ENCODE peak calls at places on chromosomes 12 and 14, in ten cellular contexts. X is left lung, Q is PC-3, Y is neural progenitor cell, E is progenitor cell of endocrine pancreas, B is epithelial cell of proximal tubule, O is lung, R is dorsolateral prefrontal cortex, W is fibroblast of the aortic adventitia, A is fibroblast of pulmonary artery. N is an unnamed sample.

GRCh38 chr14:81366259-81366658 is 33.9 kb downstream of the STON2 start:
- DNase-seq in X (no peak), Q (peak), Y (peak), E (no peak), B (no peak), O (no peak), R (no peak), W (no peak), A (no peak), N (no peak)

GRCh38 chr12:27780612-27781408 is 774 bp upstream of the MANSC4 start:
- DNase-seq in X (no peak), Q (peak), Y (peak), E (peak), B (peak), O (peak), R (peak), W (peak), A (peak), N (no peak)

GRCh38 chr12:109549613-109550309 is 23.5 kb downstream of the MMAB start:
- DNase-seq in X (no peak), Q (no peak), Y (peak), E (no peak), B (no peak), O (no peak), R (no peak), W (no peak), A (no peak), N (no peak)

GRCh38 chr12:92444763-92445162 is 258.0 kb upstream of the PLEKHG7 start:
- DNase-seq in X (peak), Q (no peak), Y (no peak), E (no peak), B (no peak), O (no peak), R (peak), W (no peak), A (no peak), N (no peak)

GRCh38 chr14:70052990-70053389 is 135.8 kb downstream of the SLC8A3 start:
- DNase-seq in X (no peak), Q (peak), Y (peak), E (peak), B (no peak), O (no peak), R (no peak), W (peak), A (peak), N (peak)

GRCh38 chr12:108341854-108342847 is 3.0 kb upstream of the CMKLR1 start:
- DNase-seq in X (no peak), Q (no peak), Y (no peak), E (no peak), B (no peak), O (no peak), R (no peak), W (no peak), A (no peak), N (no peak)

GRCh38 chr12:106248177-106248848 is 493 bp upstream of the CKAP4 start:
- DNase-seq in X (peak), Q (peak), Y (peak), E (no peak), B (no peak), O (peak), R (no peak), W (peak), A (peak), N (no peak)

GRCh38 chr12:106519587-106519986 is 63.2 kb upstream of the RFX4 start:
- DNase-seq in X (no peak), Q (no peak), Y (no peak), E (no peak), B (no peak), O (no peak), R (no peak), W (peak), A (peak), N (no peak)

GRCh38 chr12:20376984-20377383 is 8.6 kb downstream of the PDE3A start:
- DNase-seq in X (no peak), Q (peak), Y (peak), E (no peak), B (no peak), O (no peak), R (no peak), W (peak), A (peak), N (no peak)

GRCh38 chr14:56379956-56380355 is 199.6 kb upstream of the TMEM260 start:
- DNase-seq in X (no peak), Q (no peak), Y (no peak), E (no peak), B (no peak), O (no peak), R (no peak), W (peak), A (peak), N (no peak)

GRCh38 chr12:39779768-39780340 is 160.3 kb upstream of the ABCD2 start:
- DNase-seq in X (no peak), Q (no peak), Y (no peak), E (no peak), B (no peak), O (no peak), R (no peak), W (no peak), A (no peak), N (no peak)

GRCh38 chr12:100324498-100324897 is 32.4 kb upstream of the SLC17A8 start:
- DNase-seq in X (no peak), Q (no peak), Y (no peak), E (no peak), B (no peak), O (no peak), R (no peak), W (no peak), A (no peak), N (no peak)

GRCh38 chr14:82667006-82667405 is 1133.4 kb upstream of the SEL1L start:
- DNase-seq in X (no peak), Q (no peak), Y (no peak), E (no peak), B (no peak), O (no peak), R (no peak), W (peak), A (no peak), N (no peak)

GRCh38 chr12:57069522-57069921 is 9.1 kb downstream of the NEMP1 start:
- DNase-seq in X (peak), Q (peak), Y (peak), E (no peak), B (peak), O (peak), R (peak), W (peak), A (peak), N (peak)

GRCh38 chr12:105459760-105460325 is 129.4 kb downstream of the C12orf75 start:
- DNase-seq in X (no peak), Q (no peak), Y (no peak), E (no peak), B (no peak), O (no peak), R (no peak), W (peak), A (peak), N (no peak)

GRCh38 chr12:46221255-46222128 is 47.4 kb downstream of the SLC38A1 start:
- DNase-seq in X (no peak), Q (peak), Y (no peak), E (no peak), B (no peak), O (no peak), R (no peak), W (peak), A (peak), N (no peak)

GRCh38 chr12:52235822-52236291 is 2.8 kb downstream of the KRT7 start:
- DNase-seq in X (no peak), Q (peak), Y (no peak), E (no peak), B (no peak), O (no peak), R (no peak), W (no peak), A (no peak), N (no peak)

GRCh38 chr12:107318804-107319535 is 225.6 kb upstream of the CRY1 start:
- DNase-seq in X (no peak), Q (peak), Y (peak), E (peak), B (no peak), O (no peak), R (no peak), W (peak), A (peak), N (peak)

GRCh38 chr14:75646762-75647161 is 13.9 kb downstream of the ERG28 start:
- DNase-seq in X (no peak), Q (no peak), Y (no peak), E (no peak), B (no peak), O (no peak), R (no peak), W (no peak), A (no peak), N (no peak)

GRCh38 chr12:73361156-73361866 is 1089.1 kb downstream of the TRHDE start:
- DNase-seq in X (no peak), Q (no peak), Y (no peak), E (no peak), B (no peak), O (no peak), R (no peak), W (no peak), A (no peak), N (no peak)

GRCh38 chr12:95942106-95942531 is 295 bp downstream of the CCDC38 start:
- DNase-seq in X (no peak), Q (no peak), Y (no peak), E (no peak), B (no peak), O (no peak), R (no peak), W (no peak), A (no peak), N (no peak)

DNA sequence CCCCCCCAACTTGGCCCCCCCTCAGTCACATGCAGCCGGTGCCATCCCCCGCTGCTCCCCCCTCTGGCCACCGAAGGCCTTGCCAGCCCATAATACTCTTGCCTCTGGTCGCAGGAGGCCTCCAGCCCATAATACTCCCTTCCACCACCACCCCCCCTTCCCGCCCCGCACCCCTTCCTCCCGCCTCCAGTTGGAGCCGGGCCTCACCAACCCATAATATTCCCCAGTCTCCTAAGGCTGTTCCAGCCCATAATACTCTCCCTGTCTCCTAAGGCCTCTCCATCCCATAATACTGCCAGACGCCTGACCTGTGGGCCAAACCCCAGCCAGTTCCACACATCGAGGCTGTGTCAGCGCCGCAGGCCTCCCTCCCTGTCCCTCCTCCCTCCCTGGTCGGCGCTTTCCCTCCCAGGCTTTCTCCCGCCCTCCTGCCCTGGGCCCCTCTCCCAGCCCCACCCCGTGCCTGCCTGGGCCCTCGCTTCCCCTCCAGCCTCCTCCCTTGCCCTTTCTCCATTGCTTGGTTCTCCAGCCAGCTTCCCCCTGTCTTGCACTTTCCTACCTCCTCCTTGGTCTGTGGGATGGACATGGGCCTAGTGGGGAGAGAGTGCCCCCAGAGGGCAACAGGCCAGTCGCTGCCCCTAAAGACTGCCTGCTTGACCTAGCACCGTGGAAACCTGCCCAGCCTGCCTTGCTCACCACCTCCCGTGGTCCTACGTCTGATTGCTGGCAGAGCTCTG is 6.8 kb upstream of the CHD4 start:
- DNase-seq in X (peak), Q (peak), Y (peak), E (peak), B (peak), O (peak), R (peak), W (peak), A (peak), N (peak)
- TF ChIP-seq CTCF in X (no peak), Q (peak), Y (peak), E (peak), B (peak), O (no peak), R (peak), W (peak), A (peak), N (no peak)

GRCh38 chr12:119239040-119239439 is 60.3 kb downstream of the HSPB8 start:
- DNase-seq in X (no peak), Q (no peak), Y (no peak), E (no peak), B (no peak), O (no peak), R (no peak), W (no peak), A (no peak), N (no peak)
- TF ChIP-seq CTCF in X (no peak), Q (no peak), Y (no peak), E (no peak), B (no peak), O (no peak), R (no peak), W (no peak), A (no peak), N (no peak)

GRCh38 chr12:127485528-127485927 is 781.4 kb upstream of the TMEM132C start:
- DNase-seq in X (no peak), Q (peak), Y (no peak), E (no peak), B (peak), O (no peak), R (peak), W (peak), A (peak), N (no peak)
- TF ChIP-seq CTCF in X (no peak), Q (peak), Y (no peak), E (no peak), B (peak), O (no peak), R (no peak), W (peak), A (no peak), N (no peak)

DNA sequence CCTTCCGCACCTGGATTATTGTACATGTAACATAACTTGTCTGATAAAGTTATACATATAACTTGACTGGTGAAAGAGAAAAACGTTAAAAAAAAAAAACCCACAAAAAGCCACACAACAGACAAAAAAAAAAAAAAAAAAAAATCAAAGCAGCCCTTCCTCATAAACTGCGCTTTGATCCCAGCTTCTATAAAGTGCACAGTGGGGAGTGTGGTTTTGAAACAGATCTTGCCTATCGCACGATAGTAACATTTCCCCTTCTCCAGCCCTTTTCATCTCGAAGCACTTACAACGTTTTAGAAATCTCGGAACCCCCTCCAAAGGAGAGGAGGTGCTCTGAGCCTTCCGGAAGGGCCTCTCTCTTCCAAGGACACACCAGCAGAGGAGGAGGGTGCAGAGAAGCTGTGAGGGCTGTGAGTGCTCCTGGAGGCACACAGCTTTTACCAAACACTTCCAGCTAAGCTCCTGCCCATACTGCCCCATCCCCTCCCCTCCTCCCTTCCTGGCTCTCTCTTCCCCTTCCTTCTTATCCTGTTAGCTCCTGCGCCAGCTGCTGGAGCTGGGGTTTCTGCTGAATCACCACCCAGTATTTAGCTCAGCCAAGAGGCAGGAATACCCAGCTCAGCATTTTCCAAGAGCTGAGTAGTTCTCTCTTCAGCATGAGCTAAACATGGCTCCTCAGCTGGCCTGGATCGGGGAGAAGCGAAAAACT is 28.4 kb downstream of the SLC7A8 start:
- DNase-seq in X (peak), Q (peak), Y (peak), E (no peak), B (no peak), O (peak), R (peak), W (peak), A (peak), N (no peak)
- TF ChIP-seq CTCF in X (no peak), Q (no peak), Y (no peak), E (no peak), B (no peak), O (no peak), R (no peak), W (no peak), A (no peak), N (no peak)

GRCh38 chr12:89962648-89963047 is 254.0 kb upstream of the ATP2B1 start:
- DNase-seq in X (no peak), Q (peak), Y (no peak), E (no peak), B (no peak), O (no peak), R (no peak), W (no peak), A (peak), N (no peak)
- TF ChIP-seq CTCF in X (no peak), Q (peak), Y (peak), E (peak), B (peak), O (no peak), R (no peak), W (peak), A (peak), N (peak)

DNA sequence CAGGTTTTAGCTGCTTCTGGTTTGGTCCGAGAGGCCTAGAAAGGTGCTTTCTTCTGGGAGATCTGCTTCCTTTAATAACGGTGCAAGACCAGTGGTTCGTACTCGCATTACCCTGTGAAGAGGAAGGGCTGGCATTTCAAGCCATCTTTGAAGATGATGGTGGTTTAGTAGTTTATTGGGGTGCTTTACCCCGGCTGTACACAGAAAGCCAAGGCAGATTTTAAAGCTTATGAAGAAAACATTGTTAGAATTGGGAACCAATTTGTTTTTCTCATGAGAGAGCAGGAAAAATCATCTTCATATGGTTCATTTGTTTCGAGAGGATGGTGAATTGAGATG is 3.6 kb downstream of the CCND2 start:
- DNase-seq in X (no peak), Q (no peak), Y (no peak), E (no peak), B (no peak), O (no peak), R (no peak), W (no peak), A (no peak), N (no peak)
- TF ChIP-seq CTCF in X (no peak), Q (no peak), Y (no peak), E (no peak), B (no peak), O (no peak), R (no peak), W (no peak), A (no peak), N (peak)

GRCh38 chr12:123035841-123036240 is 55.4 kb downstream of the ARL6IP4 start:
- DNase-seq in X (no peak), Q (no peak), Y (no peak), E (no peak), B (no peak), O (no peak), R (no peak), W (no peak), A (no peak), N (no peak)

GRCh38 chr12:123034022-123034541 is 53.6 kb downstream of the ARL6IP4 start:
- DNase-seq in X (peak), Q (no peak), Y (no peak), E (no peak), B (no peak), O (no peak), R (no peak), W (no peak), A (no peak), N (no peak)

GRCh38 chr12:123033392-123034021 is 53.0 kb downstream of the ARL6IP4 start:
- DNase-seq in X (peak), Q (no peak), Y (no peak), E (no peak), B (no peak), O (no peak), R (no peak), W (no peak), A (no peak), N (no peak)

GRCh38 chr12:123036471-123037285 is 56.2 kb downstream of the ARL6IP4 start:
- DNase-seq in X (no peak), Q (no peak), Y (no peak), E (no peak), B (no peak), O (no peak), R (no peak), W (no peak), A (no peak), N (no peak)

DNA sequence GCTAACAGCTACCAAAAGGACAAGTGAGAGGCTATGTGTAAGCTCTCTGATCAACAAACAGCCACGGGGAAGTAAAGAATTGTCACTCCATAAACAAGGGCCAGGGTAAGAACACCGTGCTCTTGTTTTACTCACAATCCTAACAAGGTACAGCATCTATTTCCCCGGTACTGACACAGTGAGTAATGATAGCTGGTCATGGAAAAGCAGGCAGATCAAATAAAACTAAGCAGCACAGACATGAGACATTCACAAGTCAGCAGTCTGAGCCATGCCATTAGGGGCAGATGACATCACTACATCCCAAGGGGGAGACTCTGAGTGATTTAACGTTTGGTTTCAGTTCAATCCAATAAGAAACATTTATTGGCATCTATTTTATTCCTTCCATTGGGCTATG is 54.4 kb downstream of the ARL6IP4 start:
- DNase-seq in X (no peak), Q (peak), Y (no peak), E (no peak), B (no peak), O (no peak), R (no peak), W (peak), A (peak), N (no peak)
- TF ChIP-seq CTCF in X (no peak), Q (peak), Y (no peak), E (no peak), B (no peak), O (no peak), R (no peak), W (no peak), A (no peak), N (no peak)

DNA sequence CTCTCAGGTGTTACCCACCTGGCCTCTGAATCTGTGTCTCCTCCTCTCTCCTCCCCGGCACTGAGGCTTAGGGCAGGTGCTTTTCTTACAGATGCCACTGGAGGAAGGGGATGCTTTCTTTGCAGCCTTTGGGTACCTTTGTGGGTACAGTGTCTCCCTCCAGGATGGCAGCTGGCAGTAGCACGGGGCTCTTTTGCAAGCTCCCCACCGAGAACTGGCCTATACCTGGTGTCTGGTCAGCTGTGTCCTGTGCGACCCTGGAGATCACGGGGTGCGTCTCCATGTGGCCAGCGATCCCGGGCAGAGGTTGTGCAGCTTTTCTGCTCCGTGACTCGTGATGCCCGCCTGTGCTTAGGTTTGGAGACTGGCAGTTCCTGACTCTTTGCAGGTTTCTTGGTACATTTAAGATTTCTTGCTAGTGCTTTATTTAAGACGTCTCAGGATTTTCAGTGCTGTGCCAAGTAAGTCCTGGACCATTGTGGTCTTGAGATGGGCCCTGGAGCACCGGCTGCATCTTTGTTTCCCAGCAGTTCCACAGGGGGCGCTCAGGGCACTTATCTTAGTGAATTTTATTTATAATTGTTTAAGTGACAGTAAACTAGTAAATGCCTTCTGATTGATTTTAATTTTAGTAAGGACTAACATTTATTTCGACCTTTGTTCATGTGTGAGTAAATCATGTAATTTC is 68.9 kb downstream of the DDX51 start:
- DNase-seq in X (no peak), Q (peak), Y (peak), E (no peak), B (no peak), O (no peak), R (no peak), W (no peak), A (no peak), N (no peak)
- TF ChIP-seq CTCF in X (no peak), Q (peak), Y (peak), E (peak), B (peak), O (no peak), R (no peak), W (peak), A (peak), N (peak)

N was measured in neural crest cell.